ENCODE peak calls at places on chromosomes 2 and 18, in eight cellular contexts. One of them, this sample, is unnamed.

GRCh38 chr18:62999392-62999791 is 284.1 kb downstream of the PHLPP1 start:
- DNase-seq in astrocyte of the cerebellum: peak
- DNase-seq in psoas muscle: peak
- DNase-seq in AG10803: peak
- DNase-seq in bronchial epithelial cell: no peak
- DNase-seq in Peyer's patch: no peak
- DNase-seq in AG09309: peak
- DNase-seq in foreskin fibroblast: peak
- DNase-seq in this sample: no peak

GRCh38 chr2:172438741-172439508 is 11.5 kb downstream of the ITGA6 start:
- DNase-seq in astrocyte of the cerebellum: no peak
- DNase-seq in psoas muscle: no peak
- DNase-seq in AG10803: peak
- DNase-seq in bronchial epithelial cell: peak
- DNase-seq in Peyer's patch: no peak
- DNase-seq in AG09309: no peak
- DNase-seq in foreskin fibroblast: peak
- DNase-seq in this sample: no peak

GRCh38 chr18:69817335-69817935 is 130.2 kb downstream of the CD226 start:
- DNase-seq in astrocyte of the cerebellum: peak
- DNase-seq in psoas muscle: no peak
- DNase-seq in AG10803: peak
- DNase-seq in bronchial epithelial cell: peak
- DNase-seq in Peyer's patch: no peak
- DNase-seq in AG09309: peak
- DNase-seq in foreskin fibroblast: peak
- DNase-seq in this sample: no peak

GRCh38 chr2:28348149-28348567 is 44.5 kb upstream of the FOSL2 start:
- DNase-seq in astrocyte of the cerebellum: no peak
- DNase-seq in psoas muscle: peak
- DNase-seq in AG10803: no peak
- DNase-seq in bronchial epithelial cell: no peak
- DNase-seq in Peyer's patch: no peak
- DNase-seq in AG09309: no peak
- DNase-seq in foreskin fibroblast: no peak
- DNase-seq in this sample: no peak

GRCh38 chr2:1997976-1998375 is 253.7 kb upstream of the PXDN start:
- DNase-seq in astrocyte of the cerebellum: no peak
- DNase-seq in psoas muscle: no peak
- DNase-seq in AG10803: no peak
- DNase-seq in bronchial epithelial cell: no peak
- DNase-seq in Peyer's patch: no peak
- DNase-seq in AG09309: no peak
- DNase-seq in foreskin fibroblast: no peak
- DNase-seq in this sample: no peak

GRCh38 chr18:79384151-79384807 is 11.5 kb upstream of the NFATC1 start:
- DNase-seq in astrocyte of the cerebellum: no peak
- DNase-seq in psoas muscle: peak
- DNase-seq in AG10803: no peak
- DNase-seq in bronchial epithelial cell: no peak
- DNase-seq in Peyer's patch: peak
- DNase-seq in AG09309: no peak
- DNase-seq in foreskin fibroblast: no peak
- DNase-seq in this sample: no peak

GRCh38 chr2:199228887-199229819 is 228.6 kb downstream of the SATB2 start:
- DNase-seq in astrocyte of the cerebellum: peak
- DNase-seq in psoas muscle: no peak
- DNase-seq in AG10803: peak
- DNase-seq in bronchial epithelial cell: peak
- DNase-seq in Peyer's patch: no peak
- DNase-seq in AG09309: peak
- DNase-seq in foreskin fibroblast: peak
- DNase-seq in this sample: no peak

GRCh38 chr2:241689306-241689705 is 2.7 kb upstream of the DTYMK start:
- DNase-seq in astrocyte of the cerebellum: no peak
- DNase-seq in psoas muscle: peak
- DNase-seq in AG10803: no peak
- DNase-seq in bronchial epithelial cell: no peak
- DNase-seq in Peyer's patch: no peak
- DNase-seq in AG09309: no peak
- DNase-seq in foreskin fibroblast: no peak
- DNase-seq in this sample: no peak

GRCh38 chr2:187581125-187581896 is 27.1 kb upstream of the TFPI start:
- DNase-seq in astrocyte of the cerebellum: peak
- DNase-seq in psoas muscle: no peak
- DNase-seq in AG10803: peak
- DNase-seq in bronchial epithelial cell: peak
- DNase-seq in Peyer's patch: no peak
- DNase-seq in AG09309: no peak
- DNase-seq in foreskin fibroblast: peak
- DNase-seq in this sample: peak

GRCh38 chr2:37005118-37005868 is 39.0 kb upstream of the STRN start:
- DNase-seq in astrocyte of the cerebellum: no peak
- DNase-seq in psoas muscle: no peak
- DNase-seq in AG10803: peak
- DNase-seq in bronchial epithelial cell: peak
- DNase-seq in Peyer's patch: no peak
- DNase-seq in AG09309: no peak
- DNase-seq in foreskin fibroblast: peak
- DNase-seq in this sample: peak

GRCh38 chr2:139867601-139868226 is 1087.5 kb upstream of the NXPH2 start:
- DNase-seq in astrocyte of the cerebellum: no peak
- DNase-seq in psoas muscle: no peak
- DNase-seq in AG10803: no peak
- DNase-seq in bronchial epithelial cell: peak
- DNase-seq in Peyer's patch: no peak
- DNase-seq in AG09309: no peak
- DNase-seq in foreskin fibroblast: no peak
- DNase-seq in this sample: no peak

GRCh38 chr2:137237055-137237454 is 471.7 kb downstream of the THSD7B start:
- DNase-seq in astrocyte of the cerebellum: no peak
- DNase-seq in psoas muscle: no peak
- DNase-seq in AG10803: peak
- DNase-seq in bronchial epithelial cell: peak
- DNase-seq in Peyer's patch: no peak
- DNase-seq in AG09309: peak
- DNase-seq in foreskin fibroblast: peak
- DNase-seq in this sample: no peak

GRCh38 chr18:75581336-75582121 is 154.0 kb upstream of the SMIM21 start:
- DNase-seq in astrocyte of the cerebellum: peak
- DNase-seq in psoas muscle: no peak
- DNase-seq in AG10803: peak
- DNase-seq in bronchial epithelial cell: no peak
- DNase-seq in Peyer's patch: no peak
- DNase-seq in AG09309: no peak
- DNase-seq in foreskin fibroblast: peak
- DNase-seq in this sample: no peak

GRCh38 chr2:20314562-20315521 is 35.8 kb downstream of the PUM2 start:
- DNase-seq in astrocyte of the cerebellum: no peak
- DNase-seq in psoas muscle: no peak
- DNase-seq in AG10803: no peak
- DNase-seq in bronchial epithelial cell: peak
- DNase-seq in Peyer's patch: no peak
- DNase-seq in AG09309: no peak
- DNase-seq in foreskin fibroblast: no peak
- DNase-seq in this sample: no peak

GRCh38 chr2:229137623-229138022 is 133.5 kb downstream of the PID1 start:
- DNase-seq in astrocyte of the cerebellum: no peak
- DNase-seq in psoas muscle: no peak
- DNase-seq in AG10803: no peak
- DNase-seq in bronchial epithelial cell: no peak
- DNase-seq in Peyer's patch: no peak
- DNase-seq in AG09309: no peak
- DNase-seq in foreskin fibroblast: no peak
- DNase-seq in this sample: no peak

GRCh38 chr2:165162466-165162865 is 41.4 kb downstream of the SCN3A start:
- DNase-seq in astrocyte of the cerebellum: no peak
- DNase-seq in psoas muscle: no peak
- DNase-seq in AG10803: no peak
- DNase-seq in bronchial epithelial cell: no peak
- DNase-seq in Peyer's patch: no peak
- DNase-seq in AG09309: no peak
- DNase-seq in foreskin fibroblast: no peak
- DNase-seq in this sample: no peak

GRCh38 chr2:7633556-7634153 is 716.4 kb downstream of the RNF144A start:
- DNase-seq in astrocyte of the cerebellum: no peak
- DNase-seq in psoas muscle: no peak
- DNase-seq in AG10803: no peak
- DNase-seq in bronchial epithelial cell: no peak
- DNase-seq in Peyer's patch: no peak
- DNase-seq in AG09309: no peak
- DNase-seq in foreskin fibroblast: peak
- DNase-seq in this sample: no peak

GRCh38 chr2:10444463-10444862 is 3.7 kb downstream of the ODC1 start:
- DNase-seq in astrocyte of the cerebellum: no peak
- DNase-seq in psoas muscle: no peak
- DNase-seq in AG10803: no peak
- DNase-seq in bronchial epithelial cell: no peak
- DNase-seq in Peyer's patch: no peak
- DNase-seq in AG09309: no peak
- DNase-seq in foreskin fibroblast: no peak
- DNase-seq in this sample: no peak

GRCh38 chr2:65494078-65494477 is 61.7 kb upstream of the SPRED2 start:
- DNase-seq in astrocyte of the cerebellum: no peak
- DNase-seq in psoas muscle: no peak
- DNase-seq in AG10803: no peak
- DNase-seq in bronchial epithelial cell: no peak
- DNase-seq in Peyer's patch: no peak
- DNase-seq in AG09309: no peak
- DNase-seq in foreskin fibroblast: no peak
- DNase-seq in this sample: no peak

GRCh38 chr2:28274911-28275685 is 117.6 kb upstream of the FOSL2 start:
- DNase-seq in astrocyte of the cerebellum: peak
- DNase-seq in psoas muscle: no peak
- DNase-seq in AG10803: peak
- DNase-seq in bronchial epithelial cell: peak
- DNase-seq in Peyer's patch: no peak
- DNase-seq in AG09309: peak
- DNase-seq in foreskin fibroblast: peak
- DNase-seq in this sample: no peak

GRCh38 chr2:42077343-42077742 is 29.5 kb downstream of the PKDCC start:
- DNase-seq in astrocyte of the cerebellum: no peak
- DNase-seq in psoas muscle: no peak
- DNase-seq in AG10803: no peak
- DNase-seq in bronchial epithelial cell: no peak
- DNase-seq in Peyer's patch: no peak
- DNase-seq in AG09309: no peak
- DNase-seq in foreskin fibroblast: no peak
- DNase-seq in this sample: no peak
- TF ChIP-seq CTCF in astrocyte of the cerebellum: no peak
- TF ChIP-seq CTCF in psoas muscle: peak
- TF ChIP-seq CTCF in AG10803: peak
- TF ChIP-seq CTCF in bronchial epithelial cell: no peak
- TF ChIP-seq CTCF in Peyer's patch: no peak
- TF ChIP-seq CTCF in AG09309: peak
- TF ChIP-seq CTCF in foreskin fibroblast: no peak
- TF ChIP-seq CTCF in this sample: peak

GRCh38 chr2:59182249-59182648 is 941.1 kb upstream of the FANCL start:
- DNase-seq in astrocyte of the cerebellum: no peak
- DNase-seq in psoas muscle: no peak
- DNase-seq in AG10803: peak
- DNase-seq in bronchial epithelial cell: peak
- DNase-seq in Peyer's patch: no peak
- DNase-seq in AG09309: no peak
- DNase-seq in foreskin fibroblast: peak
- DNase-seq in this sample: peak
- TF ChIP-seq CTCF in astrocyte of the cerebellum: peak
- TF ChIP-seq CTCF in psoas muscle: no peak
- TF ChIP-seq CTCF in AG10803: peak
- TF ChIP-seq CTCF in bronchial epithelial cell: peak
- TF ChIP-seq CTCF in Peyer's patch: no peak
- TF ChIP-seq CTCF in AG09309: peak
- TF ChIP-seq CTCF in foreskin fibroblast: peak
- TF ChIP-seq CTCF in this sample: peak

GRCh38 chr2:162972383-162972782 is 133.8 kb upstream of the KCNH7 start:
- DNase-seq in astrocyte of the cerebellum: no peak
- DNase-seq in psoas muscle: no peak
- DNase-seq in AG10803: no peak
- DNase-seq in bronchial epithelial cell: no peak
- DNase-seq in Peyer's patch: no peak
- DNase-seq in AG09309: no peak
- DNase-seq in foreskin fibroblast: no peak
- DNase-seq in this sample: no peak
- TF ChIP-seq CTCF in astrocyte of the cerebellum: no peak
- TF ChIP-seq CTCF in psoas muscle: no peak
- TF ChIP-seq CTCF in AG10803: no peak
- TF ChIP-seq CTCF in bronchial epithelial cell: no peak
- TF ChIP-seq CTCF in Peyer's patch: no peak
- TF ChIP-seq CTCF in AG09309: no peak
- TF ChIP-seq CTCF in foreskin fibroblast: no peak
- TF ChIP-seq CTCF in this sample: no peak

DNA sequence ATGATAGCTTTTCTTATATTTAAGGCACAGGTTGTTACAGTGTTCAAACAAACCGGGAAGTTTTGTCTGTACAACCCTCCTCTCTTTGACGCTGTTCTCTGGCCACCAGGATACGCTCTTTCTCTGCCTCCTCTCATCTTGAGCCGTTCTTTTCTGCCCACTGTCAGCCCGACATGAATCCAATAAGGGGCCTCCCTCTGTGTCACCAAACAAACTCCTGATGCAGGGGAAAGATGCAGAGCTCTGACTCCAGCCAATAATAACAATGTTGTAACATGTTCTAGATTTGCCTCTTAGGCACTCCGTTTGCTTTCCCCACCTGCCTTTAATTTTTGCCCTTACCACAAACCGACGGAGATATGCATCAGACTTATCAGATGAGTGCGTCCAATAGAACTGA is 449.3 kb downstream of the SLC4A3 start:
- DNase-seq in astrocyte of the cerebellum: peak
- DNase-seq in psoas muscle: no peak
- DNase-seq in AG10803: peak
- DNase-seq in bronchial epithelial cell: peak
- DNase-seq in Peyer's patch: no peak
- DNase-seq in AG09309: peak
- DNase-seq in foreskin fibroblast: peak
- DNase-seq in this sample: no peak
- TF ChIP-seq CTCF in astrocyte of the cerebellum: peak
- TF ChIP-seq CTCF in psoas muscle: no peak
- TF ChIP-seq CTCF in AG10803: peak
- TF ChIP-seq CTCF in bronchial epithelial cell: peak
- TF ChIP-seq CTCF in Peyer's patch: no peak
- TF ChIP-seq CTCF in AG09309: peak
- TF ChIP-seq CTCF in foreskin fibroblast: peak
- TF ChIP-seq CTCF in this sample: no peak

GRCh38 chr18:48336332-48336731 is 72.9 kb downstream of the ZBTB7C start:
- DNase-seq in astrocyte of the cerebellum: no peak
- DNase-seq in psoas muscle: no peak
- DNase-seq in AG10803: no peak
- DNase-seq in bronchial epithelial cell: no peak
- DNase-seq in Peyer's patch: no peak
- DNase-seq in AG09309: no peak
- DNase-seq in foreskin fibroblast: no peak
- DNase-seq in this sample: no peak
- TF ChIP-seq CTCF in astrocyte of the cerebellum: no peak
- TF ChIP-seq CTCF in psoas muscle: peak
- TF ChIP-seq CTCF in AG10803: no peak
- TF ChIP-seq CTCF in bronchial epithelial cell: peak
- TF ChIP-seq CTCF in Peyer's patch: no peak
- TF ChIP-seq CTCF in AG09309: no peak
- TF ChIP-seq CTCF in foreskin fibroblast: no peak
- TF ChIP-seq CTCF in this sample: no peak

GRCh38 chr18:7926526-7926925 is 359.4 kb downstream of the PTPRM start:
- DNase-seq in astrocyte of the cerebellum: no peak
- DNase-seq in psoas muscle: no peak
- DNase-seq in AG10803: no peak
- DNase-seq in bronchial epithelial cell: peak
- DNase-seq in Peyer's patch: no peak
- DNase-seq in AG09309: no peak
- DNase-seq in foreskin fibroblast: no peak
- DNase-seq in this sample: no peak
- TF ChIP-seq CTCF in astrocyte of the cerebellum: no peak
- TF ChIP-seq CTCF in psoas muscle: peak
- TF ChIP-seq CTCF in AG10803: no peak
- TF ChIP-seq CTCF in bronchial epithelial cell: peak
- TF ChIP-seq CTCF in Peyer's patch: no peak
- TF ChIP-seq CTCF in AG09309: no peak
- TF ChIP-seq CTCF in foreskin fibroblast: no peak
- TF ChIP-seq CTCF in this sample: no peak

This sample was measured in GM20000.